ENCODE peak calls at places on chromosomes 7 and 10, in four cellular contexts. I is HepG2, Y is GM12878, W is K562. F is an unnamed sample.

GRCh38 chr7:81285142-81285871 is 366.5 kb upstream of the SEMA3C start:
- DNase-seq in I (no peak), Y (no peak), W (no peak), F (no peak)

GRCh38 chr10:104327745-104328635 is 10.3 kb downstream of the ITPRIP start:
- DNase-seq in I (peak; percentile 28), Y (no peak), W (no peak), F (no peak)

GRCh38 chr10:51291961-51292360 is 217.7 kb downstream of the PRKG1 start:
- DNase-seq in I (no peak), Y (no peak), W (no peak), F (no peak)

GRCh38 chr7:29485376-29486190 is 78.1 kb upstream of the PRR15 start:
- DNase-seq in I (peak; percentile 77), Y (no peak), W (no peak), F (no peak)

GRCh38 chr7:11615163-11615562 is 216.8 kb downstream of the THSD7A start:
- DNase-seq in I (no peak), Y (no peak), W (no peak), F (no peak)

GRCh38 chr10:124989526-124989925 is 47.6 kb downstream of the ZRANB1 start:
- DNase-seq in I (no peak), Y (no peak), W (no peak), F (no peak)

GRCh38 chr7:10536561-10536960 is 437.1 kb upstream of the PHF14 start:
- DNase-seq in I (no peak), Y (no peak), W (no peak), F (no peak)

GRCh38 chr10:48343106-48343505 is 36.6 kb downstream of the MAPK8 start:
- DNase-seq in I (no peak), Y (no peak), W (no peak), F (no peak)

GRCh38 chr7:43535031-43535451 is 47.9 kb upstream of the STK17A start:
- DNase-seq in I (no peak), Y (no peak), W (no peak), F (no peak)

GRCh38 chr10:89384474-89385324 is 6.8 kb downstream of the IFIT1B start:
- DNase-seq in I (no peak), Y (no peak), W (no peak), F (no peak)

GRCh38 chr10:58220769-58221448 is 46.8 kb downstream of the IPMK start:
- DNase-seq in I (no peak), Y (no peak), W (no peak), F (no peak)

GRCh38 chr7:73904219-73905136 is 43.5 kb downstream of the TMEM270 start:
- DNase-seq in I (no peak), Y (no peak), W (no peak), F (no peak)

GRCh38 chr7:21771261-21771660 is 174.4 kb downstream of the CDCA7L start:
- DNase-seq in I (no peak), Y (no peak), W (no peak), F (no peak)

GRCh38 chr10:75187961-75188426 is 22.6 kb upstream of the VDAC2 start:
- DNase-seq in I (peak; percentile 69), Y (peak; percentile 20), W (peak; percentile 85), F (peak; percentile 69)

GRCh38 chr10:79159785-79160184 is 91.0 kb downstream of the ZMIZ1 start:
- DNase-seq in I (no peak), Y (no peak), W (no peak), F (no peak)

GRCh38 chr10:137031-137430 is 1.8 kb downstream of the ZMYND11 start:
- DNase-seq in I (peak; percentile 67), Y (no peak), W (peak; percentile 47), F (peak; percentile 51)

GRCh38 chr10:11411926-11412545 is 199.4 kb downstream of the USP6NL start:
- DNase-seq in I (no peak), Y (no peak), W (peak; percentile 29), F (no peak)

GRCh38 chr7:128270799-128271411 is 29.8 kb downstream of the LEP start:
- DNase-seq in I (no peak), Y (no peak), W (no peak), F (no peak)

GRCh38 chr7:75687246-75688088 is 51.3 kb downstream of the HIP1 start:
- DNase-seq in I (no peak), Y (no peak), W (no peak), F (no peak)

GRCh38 chr7:151851782-151852181 is 25.1 kb downstream of the PRKAG2 start:
- DNase-seq in I (no peak), Y (no peak), W (no peak), F (no peak)

GRCh38 chr7:127629268-127629854 is 11.4 kb upstream of the PAX4 start:
- DNase-seq in I (peak; percentile 33), Y (no peak), W (peak; percentile 66), F (peak; percentile 65)

GRCh38 chr10:82796510-82796909 is 921.5 kb downstream of the NRG3 start:
- DNase-seq in I (no peak), Y (no peak), W (no peak), F (no peak)

GRCh38 chr7:130946110-130946509 is 212.1 kb upstream of the KLF14 start:
- DNase-seq in I (peak; percentile 31), Y (no peak), W (no peak), F (no peak)

GRCh38 chr7:50349963-50350944 is 45.7 kb downstream of the IKZF1 start:
- DNase-seq in I (no peak), Y (peak; percentile 84), W (peak; percentile 69), F (no peak)

GRCh38 chr10:104333037-104333727 is 5.1 kb downstream of the ITPRIP start:
- DNase-seq in I (no peak), Y (no peak), W (peak; percentile 65), F (no peak)

GRCh38 chr7:155938129-155938528 is 125.9 kb upstream of the SHH start:
- DNase-seq in I (no peak), Y (no peak), W (no peak), F (no peak)

GRCh38 chr7:22499044-22499443 is 944 bp downstream of the STEAP1B start:
- DNase-seq in I (no peak), Y (no peak), W (peak; percentile 33), F (no peak)

GRCh38 chr10:68992721-68993440 is 4.3 kb downstream of the KIFBP start:
- DNase-seq in I (no peak), Y (no peak), W (no peak), F (no peak)

GRCh38 chr7:7017707-7018265 is 164.6 kb upstream of the C1GALT1 start:
- DNase-seq in I (no peak), Y (no peak), W (no peak), F (no peak)

GRCh38 chr10:97096327-97097153 is 89.2 kb downstream of the SLIT1 start:
- DNase-seq in I (no peak), Y (no peak), W (no peak), F (no peak)

GRCh38 chr7:114911411-114911810 is 10.5 kb upstream of the MDFIC start:
- DNase-seq in I (no peak), Y (no peak), W (no peak), F (no peak)

GRCh38 chr10:42802889-42803288 is 20.3 kb downstream of the BMS1 start:
- DNase-seq in I (no peak), Y (no peak), W (no peak), F (no peak)

GRCh38 chr7:157737151-157738063 is 400.6 kb downstream of the DNAJB6 start:
- DNase-seq in I (no peak), Y (no peak), W (no peak), F (no peak)

GRCh38 chr7:157740251-157740650 is 403.4 kb downstream of the DNAJB6 start:
- DNase-seq in I (no peak), Y (no peak), W (no peak), F (no peak)

GRCh38 chr7:157739650-157740049 is 402.8 kb downstream of the DNAJB6 start:
- DNase-seq in I (no peak), Y (no peak), W (no peak), F (no peak)

GRCh38 chr7:157738064-157738460 is 401.3 kb downstream of the DNAJB6 start:
- DNase-seq in I (no peak), Y (no peak), W (no peak), F (no peak)

DNA sequence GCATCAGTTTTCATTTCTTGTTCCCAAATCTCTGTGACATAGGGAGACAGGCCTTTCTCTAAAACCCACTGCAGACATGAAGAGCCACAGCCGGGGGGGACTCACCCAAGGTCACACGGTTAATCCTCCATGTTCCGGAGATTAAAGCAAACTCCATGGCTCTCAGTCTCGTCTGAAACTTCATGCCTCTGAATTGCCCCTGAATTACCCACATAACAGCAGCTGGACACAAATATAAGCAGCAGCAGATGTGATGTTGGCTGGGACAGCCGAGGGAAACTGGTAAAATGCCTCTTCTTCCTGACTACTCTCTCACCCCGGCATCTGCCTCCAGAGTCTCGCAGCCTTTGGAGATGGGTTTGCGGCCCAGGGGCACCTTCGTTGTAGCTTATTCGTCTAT is 402.3 kb downstream of the DNAJB6 start:
- DNase-seq in I (no peak), Y (no peak), W (no peak), F (no peak)
- TF ChIP-seq BHLHE40 in I (no peak), Y (no peak), W (no peak), F (no peak)

GRCh38 chr10:8323443-8324054 is 269.1 kb downstream of the GATA3 start:
- DNase-seq in I (no peak), Y (no peak), W (no peak), F (no peak)
- TF ChIP-seq FOXK2 in I (no peak), Y (no peak), W (no peak), F (no peak)

GRCh38 chr7:37234928-37235327 is 213.7 kb downstream of the ELMO1 start:
- DNase-seq in I (peak; percentile 6), Y (no peak), W (peak; percentile 9), F (peak; percentile 25)

GRCh38 chr7:37230221-37230620 is 218.4 kb downstream of the ELMO1 start:
- DNase-seq in I (no peak), Y (no peak), W (no peak), F (no peak)

GRCh38 chr7:37235813-37236212 is 212.9 kb downstream of the ELMO1 start:
- DNase-seq in I (no peak), Y (no peak), W (no peak), F (no peak)

GRCh38 chr7:37231613-37232012 is 217.1 kb downstream of the ELMO1 start:
- DNase-seq in I (no peak), Y (no peak), W (no peak), F (no peak)

GRCh38 chr7:37234334-37234733 is 214.3 kb downstream of the ELMO1 start:
- DNase-seq in I (no peak), Y (no peak), W (no peak), F (no peak)
- TF ChIP-seq BHLHE40 in I (no peak), Y (no peak), W (no peak), F (no peak)

GRCh38 chr7:148480479-148481146 is 110.0 kb upstream of the C7orf33 start:
- DNase-seq in I (no peak), Y (no peak), W (no peak), F (no peak)
- TF ChIP-seq FOXK2 in I (no peak), Y (no peak), W (no peak), F (no peak)